ENCODE peak calls at places on chromosomes 4 and X, in four cellular contexts. R, D, P and X are unnamed samples.

GRCh38 chr4:100738388-100739165 is 220.8 kb upstream of the EMCN start:
- DNase-seq in D (no peak), R (no peak), P (peak; percentile 8), X (peak; percentile 71)

GRCh38 chrX:152632445-152633097 is 5.1 kb upstream of the GABRQ start:
- DNase-seq in R (peak; percentile 22), D (peak; percentile 18), P (peak; percentile 57), X (peak; percentile 56)

GRCh38 chr4:82745173-82745842 is 53.3 kb downstream of the SCD5 start:
- DNase-seq in R (no peak), P (no peak), D (peak; percentile 15), X (peak; percentile 91)

GRCh38 chrX:24550166-24550565 is 85.1 kb downstream of the PDK3 start:
- DNase-seq in P (no peak), D (peak; percentile 7), R (no peak), X (no peak)

GRCh38 chrX:24100713-24101112 is 46.0 kb downstream of the EIF2S3 start:
- DNase-seq in D (peak; percentile 34), P (no peak), R (no peak), X (peak; percentile 63)

GRCh38 chrX:154408659-154409221 is 314 bp downstream of the DNASE1L1 start:
- DNase-seq in D (no peak), R (no peak), P (no peak), X (no peak)

GRCh38 chr4:188328966-188329365 is 189.7 kb downstream of the TRIML1 start:
- DNase-seq in R (no peak), D (no peak), P (no peak), X (no peak)

GRCh38 chrX:19785647-19786046 is 101.8 kb downstream of the SH3KBP1 start:
- DNase-seq in R (no peak), D (no peak), P (no peak), X (no peak)

GRCh38 chr4:182219400-182219799 is 23.8 kb upstream of the TENM3 start:
- DNase-seq in D (peak; percentile 73), P (no peak), R (no peak), X (peak; percentile 59)

GRCh38 chr4:82951196-82951595 is 50.7 kb downstream of the THAP9 start:
- DNase-seq in P (no peak), R (no peak), D (no peak), X (no peak)

GRCh38 chrX:10052906-10053625 is 85.9 kb downstream of the CLDN34 start:
- DNase-seq in R (no peak), D (no peak), P (no peak), X (no peak)

GRCh38 chr4:142778430-142778829 is 67.7 kb downstream of the INPP4B start:
- DNase-seq in P (no peak), R (no peak), D (no peak), X (peak; percentile 30)